ENCODE peak calls at places on chromosomes 13 and 19, in seven cellular contexts. One of them, this sample, is unnamed.

GRCh38 chr19:18483119-18483518 is 38.8 kb downstream of the ELL start:
- DNase-seq in NAMALWA: no peak
- DNase-seq in astrocyte of the cerebellum: no peak
- DNase-seq in GM10248: no peak
- DNase-seq in IMR-90: no peak
- DNase-seq in stimulated activated CD4-positive, alpha-beta T cell treated with anti-CD3 and anti-CD28 coated beads, Interleukin-1b, Interleukin-23, amount 100 ng/mL, for 24 hours: no peak
- DNase-seq in left cardiac atrium: no peak
- DNase-seq in this sample: no peak

GRCh38 chr13:75402787-75403186 is 79.2 kb downstream of the TBC1D4 start:
- DNase-seq in NAMALWA: no peak
- DNase-seq in astrocyte of the cerebellum: no peak
- DNase-seq in GM10248: no peak
- DNase-seq in IMR-90: no peak
- DNase-seq in stimulated activated CD4-positive, alpha-beta T cell treated with anti-CD3 and anti-CD28 coated beads, Interleukin-1b, Interleukin-23, amount 100 ng/mL, for 24 hours: no peak
- DNase-seq in left cardiac atrium: peak; percentile 48
- DNase-seq in this sample: no peak

GRCh38 chr13:100291626-100292025 is 202.7 kb downstream of the PCCA start:
- DNase-seq in NAMALWA: no peak
- DNase-seq in astrocyte of the cerebellum: no peak
- DNase-seq in GM10248: no peak
- DNase-seq in IMR-90: no peak
- DNase-seq in stimulated activated CD4-positive, alpha-beta T cell treated with anti-CD3 and anti-CD28 coated beads, Interleukin-1b, Interleukin-23, amount 100 ng/mL, for 24 hours: no peak
- DNase-seq in left cardiac atrium: no peak
- DNase-seq in this sample: no peak

GRCh38 chr19:28577199-28577598 is 635.8 kb downstream of the UQCRFS1 start:
- DNase-seq in NAMALWA: peak; percentile 33
- DNase-seq in astrocyte of the cerebellum: no peak
- DNase-seq in GM10248: no peak
- DNase-seq in IMR-90: no peak
- DNase-seq in stimulated activated CD4-positive, alpha-beta T cell treated with anti-CD3 and anti-CD28 coated beads, Interleukin-1b, Interleukin-23, amount 100 ng/mL, for 24 hours: no peak
- DNase-seq in left cardiac atrium: no peak
- DNase-seq in this sample: no peak

GRCh38 chr19:13834308-13834790 is 39.1 kb downstream of the ZSWIM4 start:
- DNase-seq in NAMALWA: no peak
- DNase-seq in astrocyte of the cerebellum: no peak
- DNase-seq in GM10248: no peak
- DNase-seq in IMR-90: peak; percentile 76
- DNase-seq in stimulated activated CD4-positive, alpha-beta T cell treated with anti-CD3 and anti-CD28 coated beads, Interleukin-1b, Interleukin-23, amount 100 ng/mL, for 24 hours: no peak
- DNase-seq in left cardiac atrium: no peak
- DNase-seq in this sample: no peak

GRCh38 chr13:36673838-36674326 is at the start of gene SERTM1:
- DNase-seq in NAMALWA: no peak
- DNase-seq in astrocyte of the cerebellum: no peak
- DNase-seq in GM10248: no peak
- DNase-seq in IMR-90: no peak
- DNase-seq in stimulated activated CD4-positive, alpha-beta T cell treated with anti-CD3 and anti-CD28 coated beads, Interleukin-1b, Interleukin-23, amount 100 ng/mL, for 24 hours: no peak
- DNase-seq in left cardiac atrium: peak; percentile 25
- DNase-seq in this sample: peak; percentile 3

GRCh38 chr19:17757125-17757524 is 5.8 kb downstream of the FCHO1 start:
- DNase-seq in NAMALWA: no peak
- DNase-seq in astrocyte of the cerebellum: peak; percentile 15
- DNase-seq in GM10248: no peak
- DNase-seq in IMR-90: peak; percentile 50
- DNase-seq in stimulated activated CD4-positive, alpha-beta T cell treated with anti-CD3 and anti-CD28 coated beads, Interleukin-1b, Interleukin-23, amount 100 ng/mL, for 24 hours: no peak
- DNase-seq in left cardiac atrium: peak; percentile 63
- DNase-seq in this sample: no peak

GRCh38 chr13:25478186-25478585 is 106.4 kb downstream of the ATP8A2 start:
- DNase-seq in NAMALWA: no peak
- DNase-seq in astrocyte of the cerebellum: no peak
- DNase-seq in GM10248: no peak
- DNase-seq in IMR-90: no peak
- DNase-seq in stimulated activated CD4-positive, alpha-beta T cell treated with anti-CD3 and anti-CD28 coated beads, Interleukin-1b, Interleukin-23, amount 100 ng/mL, for 24 hours: no peak
- DNase-seq in left cardiac atrium: no peak
- DNase-seq in this sample: no peak

GRCh38 chr13:50116430-50116973 is 101.3 kb downstream of the KCNRG start:
- DNase-seq in NAMALWA: no peak
- DNase-seq in astrocyte of the cerebellum: no peak
- DNase-seq in GM10248: no peak
- DNase-seq in IMR-90: peak; percentile 19
- DNase-seq in stimulated activated CD4-positive, alpha-beta T cell treated with anti-CD3 and anti-CD28 coated beads, Interleukin-1b, Interleukin-23, amount 100 ng/mL, for 24 hours: no peak
- DNase-seq in left cardiac atrium: no peak
- DNase-seq in this sample: no peak

GRCh38 chr13:108855737-108856387 is 226.5 kb downstream of the MYO16 start:
- DNase-seq in NAMALWA: no peak
- DNase-seq in astrocyte of the cerebellum: no peak
- DNase-seq in GM10248: peak; percentile 20
- DNase-seq in IMR-90: no peak
- DNase-seq in stimulated activated CD4-positive, alpha-beta T cell treated with anti-CD3 and anti-CD28 coated beads, Interleukin-1b, Interleukin-23, amount 100 ng/mL, for 24 hours: no peak
- DNase-seq in left cardiac atrium: no peak
- DNase-seq in this sample: no peak

GRCh38 chr13:112014857-112015256 is 52.1 kb upstream of the SOX1 start:
- DNase-seq in NAMALWA: no peak
- DNase-seq in astrocyte of the cerebellum: no peak
- DNase-seq in GM10248: no peak
- DNase-seq in IMR-90: peak; percentile 4
- DNase-seq in stimulated activated CD4-positive, alpha-beta T cell treated with anti-CD3 and anti-CD28 coated beads, Interleukin-1b, Interleukin-23, amount 100 ng/mL, for 24 hours: no peak
- DNase-seq in left cardiac atrium: no peak
- DNase-seq in this sample: no peak

GRCh38 chr19:11982526-11982925 is 17.7 kb downstream of the ZNF763 start:
- DNase-seq in NAMALWA: no peak
- DNase-seq in astrocyte of the cerebellum: no peak
- DNase-seq in GM10248: no peak
- DNase-seq in IMR-90: no peak
- DNase-seq in stimulated activated CD4-positive, alpha-beta T cell treated with anti-CD3 and anti-CD28 coated beads, Interleukin-1b, Interleukin-23, amount 100 ng/mL, for 24 hours: no peak
- DNase-seq in left cardiac atrium: no peak
- DNase-seq in this sample: no peak

GRCh38 chr13:35839746-35840273 is 291.4 kb downstream of the DCLK1 start:
- DNase-seq in NAMALWA: no peak
- DNase-seq in astrocyte of the cerebellum: no peak
- DNase-seq in GM10248: no peak
- DNase-seq in IMR-90: no peak
- DNase-seq in stimulated activated CD4-positive, alpha-beta T cell treated with anti-CD3 and anti-CD28 coated beads, Interleukin-1b, Interleukin-23, amount 100 ng/mL, for 24 hours: no peak
- DNase-seq in left cardiac atrium: no peak
- DNase-seq in this sample: no peak

GRCh38 chr13:80603351-80603750 is 262.4 kb upstream of the SPRY2 start:
- DNase-seq in NAMALWA: no peak
- DNase-seq in astrocyte of the cerebellum: no peak
- DNase-seq in GM10248: no peak
- DNase-seq in IMR-90: no peak
- DNase-seq in stimulated activated CD4-positive, alpha-beta T cell treated with anti-CD3 and anti-CD28 coated beads, Interleukin-1b, Interleukin-23, amount 100 ng/mL, for 24 hours: no peak
- DNase-seq in left cardiac atrium: no peak
- DNase-seq in this sample: no peak

GRCh38 chr13:112227031-112227430 is 149.1 kb upstream of the SPACA7 start:
- DNase-seq in NAMALWA: no peak
- DNase-seq in astrocyte of the cerebellum: no peak
- DNase-seq in GM10248: no peak
- DNase-seq in IMR-90: no peak
- DNase-seq in stimulated activated CD4-positive, alpha-beta T cell treated with anti-CD3 and anti-CD28 coated beads, Interleukin-1b, Interleukin-23, amount 100 ng/mL, for 24 hours: no peak
- DNase-seq in left cardiac atrium: no peak
- DNase-seq in this sample: no peak

GRCh38 chr19:28556371-28556770 is 656.6 kb downstream of the UQCRFS1 start:
- DNase-seq in NAMALWA: peak; percentile 55
- DNase-seq in astrocyte of the cerebellum: no peak
- DNase-seq in GM10248: no peak
- DNase-seq in IMR-90: no peak
- DNase-seq in stimulated activated CD4-positive, alpha-beta T cell treated with anti-CD3 and anti-CD28 coated beads, Interleukin-1b, Interleukin-23, amount 100 ng/mL, for 24 hours: no peak
- DNase-seq in left cardiac atrium: no peak
- DNase-seq in this sample: no peak

GRCh38 chr19:57803594-57804325 is 11.0 kb downstream of the ZNF552 start:
- DNase-seq in NAMALWA: no peak
- DNase-seq in astrocyte of the cerebellum: peak; percentile 97
- DNase-seq in GM10248: no peak
- DNase-seq in IMR-90: peak; percentile 79
- DNase-seq in stimulated activated CD4-positive, alpha-beta T cell treated with anti-CD3 and anti-CD28 coated beads, Interleukin-1b, Interleukin-23, amount 100 ng/mL, for 24 hours: no peak
- DNase-seq in left cardiac atrium: no peak
- DNase-seq in this sample: no peak

GRCh38 chr13:112671359-112671758 is 18.5 kb upstream of the ATP11A start:
- DNase-seq in NAMALWA: no peak
- DNase-seq in astrocyte of the cerebellum: no peak
- DNase-seq in GM10248: no peak
- DNase-seq in IMR-90: no peak
- DNase-seq in stimulated activated CD4-positive, alpha-beta T cell treated with anti-CD3 and anti-CD28 coated beads, Interleukin-1b, Interleukin-23, amount 100 ng/mL, for 24 hours: no peak
- DNase-seq in left cardiac atrium: no peak
- DNase-seq in this sample: no peak

GRCh38 chr13:93861818-93862217 is 617.7 kb downstream of the DCT start:
- DNase-seq in NAMALWA: no peak
- DNase-seq in astrocyte of the cerebellum: no peak
- DNase-seq in GM10248: no peak
- DNase-seq in IMR-90: peak; percentile 92
- DNase-seq in stimulated activated CD4-positive, alpha-beta T cell treated with anti-CD3 and anti-CD28 coated beads, Interleukin-1b, Interleukin-23, amount 100 ng/mL, for 24 hours: no peak
- DNase-seq in left cardiac atrium: peak; percentile 23
- DNase-seq in this sample: no peak

GRCh38 chr13:32311188-32311897 is 3.8 kb downstream of the ZAR1L start:
- DNase-seq in NAMALWA: no peak
- DNase-seq in astrocyte of the cerebellum: no peak
- DNase-seq in GM10248: no peak
- DNase-seq in IMR-90: no peak
- DNase-seq in stimulated activated CD4-positive, alpha-beta T cell treated with anti-CD3 and anti-CD28 coated beads, Interleukin-1b, Interleukin-23, amount 100 ng/mL, for 24 hours: no peak
- DNase-seq in left cardiac atrium: no peak
- DNase-seq in this sample: no peak

GRCh38 chr13:19596960-19597361 is 35.6 kb upstream of the TPTE2 start:
- DNase-seq in NAMALWA: no peak
- DNase-seq in astrocyte of the cerebellum: no peak
- DNase-seq in GM10248: no peak
- DNase-seq in IMR-90: peak; percentile 74
- DNase-seq in stimulated activated CD4-positive, alpha-beta T cell treated with anti-CD3 and anti-CD28 coated beads, Interleukin-1b, Interleukin-23, amount 100 ng/mL, for 24 hours: no peak
- DNase-seq in left cardiac atrium: no peak
- DNase-seq in this sample: no peak

GRCh38 chr13:99312493-99312883 is 5.3 kb upstream of the GPR183 start:
- DNase-seq in NAMALWA: no peak
- DNase-seq in astrocyte of the cerebellum: no peak
- DNase-seq in GM10248: no peak
- DNase-seq in IMR-90: peak; percentile 39
- DNase-seq in stimulated activated CD4-positive, alpha-beta T cell treated with anti-CD3 and anti-CD28 coated beads, Interleukin-1b, Interleukin-23, amount 100 ng/mL, for 24 hours: no peak
- DNase-seq in left cardiac atrium: peak; percentile 62
- DNase-seq in this sample: no peak

GRCh38 chr13:33331962-33332361 is 46.4 kb upstream of the STARD13 start:
- DNase-seq in NAMALWA: no peak
- DNase-seq in astrocyte of the cerebellum: no peak
- DNase-seq in GM10248: no peak
- DNase-seq in IMR-90: no peak
- DNase-seq in stimulated activated CD4-positive, alpha-beta T cell treated with anti-CD3 and anti-CD28 coated beads, Interleukin-1b, Interleukin-23, amount 100 ng/mL, for 24 hours: no peak
- DNase-seq in left cardiac atrium: no peak
- DNase-seq in this sample: no peak

GRCh38 chr13:65724261-65724660 is 1505.9 kb downstream of the PCDH9 start:
- DNase-seq in NAMALWA: no peak
- DNase-seq in astrocyte of the cerebellum: peak; percentile 57
- DNase-seq in GM10248: no peak
- DNase-seq in IMR-90: peak; percentile 49
- DNase-seq in stimulated activated CD4-positive, alpha-beta T cell treated with anti-CD3 and anti-CD28 coated beads, Interleukin-1b, Interleukin-23, amount 100 ng/mL, for 24 hours: no peak
- DNase-seq in left cardiac atrium: no peak
- DNase-seq in this sample: no peak

GRCh38 chr13:38979891-38980627 is 10.6 kb downstream of the STOML3 start:
- DNase-seq in NAMALWA: no peak
- DNase-seq in astrocyte of the cerebellum: no peak
- DNase-seq in GM10248: no peak
- DNase-seq in IMR-90: no peak
- DNase-seq in stimulated activated CD4-positive, alpha-beta T cell treated with anti-CD3 and anti-CD28 coated beads, Interleukin-1b, Interleukin-23, amount 100 ng/mL, for 24 hours: no peak
- DNase-seq in left cardiac atrium: peak; percentile 48
- DNase-seq in this sample: no peak

GRCh38 chr19:46745521-46746280 is at the start of gene FKRP:
- DNase-seq in NAMALWA: no peak
- DNase-seq in astrocyte of the cerebellum: no peak
- DNase-seq in GM10248: peak; percentile 68
- DNase-seq in IMR-90: no peak
- DNase-seq in stimulated activated CD4-positive, alpha-beta T cell treated with anti-CD3 and anti-CD28 coated beads, Interleukin-1b, Interleukin-23, amount 100 ng/mL, for 24 hours: no peak
- DNase-seq in left cardiac atrium: no peak
- DNase-seq in this sample: no peak

GRCh38 chr19:34273121-34273845 is 18.9 kb downstream of the GARRE1 start:
- DNase-seq in NAMALWA: no peak
- DNase-seq in astrocyte of the cerebellum: no peak
- DNase-seq in GM10248: no peak
- DNase-seq in IMR-90: no peak
- DNase-seq in stimulated activated CD4-positive, alpha-beta T cell treated with anti-CD3 and anti-CD28 coated beads, Interleukin-1b, Interleukin-23, amount 100 ng/mL, for 24 hours: no peak
- DNase-seq in left cardiac atrium: no peak
- DNase-seq in this sample: no peak

GRCh38 chr19:574658-575526 is 2.5 kb downstream of the BSG start:
- DNase-seq in NAMALWA: no peak
- DNase-seq in astrocyte of the cerebellum: no peak
- DNase-seq in GM10248: peak; percentile 65
- DNase-seq in IMR-90: peak; percentile 59
- DNase-seq in stimulated activated CD4-positive, alpha-beta T cell treated with anti-CD3 and anti-CD28 coated beads, Interleukin-1b, Interleukin-23, amount 100 ng/mL, for 24 hours: no peak
- DNase-seq in left cardiac atrium: no peak
- DNase-seq in this sample: no peak

GRCh38 chr19:30567535-30568232 is 195.5 kb downstream of the ZNF536 start:
- DNase-seq in NAMALWA: no peak
- DNase-seq in astrocyte of the cerebellum: no peak
- DNase-seq in GM10248: no peak
- DNase-seq in IMR-90: no peak
- DNase-seq in stimulated activated CD4-positive, alpha-beta T cell treated with anti-CD3 and anti-CD28 coated beads, Interleukin-1b, Interleukin-23, amount 100 ng/mL, for 24 hours: no peak
- DNase-seq in left cardiac atrium: no peak
- DNase-seq in this sample: no peak

GRCh38 chr13:93003531-93003930 is 223.1 kb upstream of the GPC6 start:
- DNase-seq in NAMALWA: no peak
- DNase-seq in astrocyte of the cerebellum: no peak
- DNase-seq in GM10248: no peak
- DNase-seq in IMR-90: no peak
- DNase-seq in stimulated activated CD4-positive, alpha-beta T cell treated with anti-CD3 and anti-CD28 coated beads, Interleukin-1b, Interleukin-23, amount 100 ng/mL, for 24 hours: no peak
- DNase-seq in left cardiac atrium: no peak
- DNase-seq in this sample: no peak

GRCh38 chr13:59519776-59520175 is 644.0 kb downstream of the DIAPH3 start:
- DNase-seq in NAMALWA: no peak
- DNase-seq in astrocyte of the cerebellum: no peak
- DNase-seq in GM10248: no peak
- DNase-seq in IMR-90: no peak
- DNase-seq in stimulated activated CD4-positive, alpha-beta T cell treated with anti-CD3 and anti-CD28 coated beads, Interleukin-1b, Interleukin-23, amount 100 ng/mL, for 24 hours: no peak
- DNase-seq in left cardiac atrium: no peak
- DNase-seq in this sample: no peak

GRCh38 chr19:1267441-1268391 is 1.4 kb upstream of the CIRBP start:
- DNase-seq in NAMALWA: no peak
- DNase-seq in astrocyte of the cerebellum: no peak
- DNase-seq in GM10248: no peak
- DNase-seq in IMR-90: peak; percentile 60
- DNase-seq in stimulated activated CD4-positive, alpha-beta T cell treated with anti-CD3 and anti-CD28 coated beads, Interleukin-1b, Interleukin-23, amount 100 ng/mL, for 24 hours: no peak
- DNase-seq in left cardiac atrium: no peak
- DNase-seq in this sample: no peak

GRCh38 chr13:100848304-100848703 is 173.7 kb upstream of the TMTC4 start:
- DNase-seq in NAMALWA: no peak
- DNase-seq in astrocyte of the cerebellum: no peak
- DNase-seq in GM10248: no peak
- DNase-seq in IMR-90: no peak
- DNase-seq in stimulated activated CD4-positive, alpha-beta T cell treated with anti-CD3 and anti-CD28 coated beads, Interleukin-1b, Interleukin-23, amount 100 ng/mL, for 24 hours: no peak
- DNase-seq in left cardiac atrium: no peak
- DNase-seq in this sample: no peak

GRCh38 chr19:19587776-19588175 is 30.7 kb downstream of the PBX4 start:
- DNase-seq in NAMALWA: no peak
- DNase-seq in astrocyte of the cerebellum: no peak
- DNase-seq in GM10248: no peak
- DNase-seq in IMR-90: no peak
- DNase-seq in stimulated activated CD4-positive, alpha-beta T cell treated with anti-CD3 and anti-CD28 coated beads, Interleukin-1b, Interleukin-23, amount 100 ng/mL, for 24 hours: no peak
- DNase-seq in left cardiac atrium: no peak
- DNase-seq in this sample: no peak

GRCh38 chr13:102002271-102002670 is 399.6 kb downstream of the FGF14 start:
- DNase-seq in NAMALWA: no peak
- DNase-seq in astrocyte of the cerebellum: no peak
- DNase-seq in GM10248: no peak
- DNase-seq in IMR-90: no peak
- DNase-seq in stimulated activated CD4-positive, alpha-beta T cell treated with anti-CD3 and anti-CD28 coated beads, Interleukin-1b, Interleukin-23, amount 100 ng/mL, for 24 hours: no peak
- DNase-seq in left cardiac atrium: no peak
- DNase-seq in this sample: no peak

GRCh38 chr13:44746690-44747089 is 170.6 kb upstream of the TSC22D1 start:
- DNase-seq in NAMALWA: no peak
- DNase-seq in astrocyte of the cerebellum: no peak
- DNase-seq in GM10248: no peak
- DNase-seq in IMR-90: peak; percentile 41
- DNase-seq in stimulated activated CD4-positive, alpha-beta T cell treated with anti-CD3 and anti-CD28 coated beads, Interleukin-1b, Interleukin-23, amount 100 ng/mL, for 24 hours: no peak
- DNase-seq in left cardiac atrium: no peak
- DNase-seq in this sample: no peak

GRCh38 chr19:50494186-50495019 is 16.6 kb downstream of the JOSD2 start:
- DNase-seq in NAMALWA: no peak
- DNase-seq in astrocyte of the cerebellum: no peak
- DNase-seq in GM10248: no peak
- DNase-seq in IMR-90: no peak
- DNase-seq in stimulated activated CD4-positive, alpha-beta T cell treated with anti-CD3 and anti-CD28 coated beads, Interleukin-1b, Interleukin-23, amount 100 ng/mL, for 24 hours: no peak
- DNase-seq in left cardiac atrium: no peak
- DNase-seq in this sample: no peak